ENCODE peak calls at places on chromosomes 4 and X, in eight cellular contexts. T is activated naive CD4-positive, alpha-beta T cell; O is Right ventricle myocardium superior; B is GDM1; I is NCI-H345; K is foreskin fibroblast; R is GM12891; G is C1 segment of cervical spinal cord. W is an unnamed sample.

GRCh38 chrX:103404225-103405008 is 28.1 kb downstream of the BEX3 start:
- DNase-seq in R (peak; percentile 2), G (peak; percentile 15), K (peak; percentile 86), O (peak; percentile 50), T (no peak), B (no peak), I (no peak), W (peak; percentile 70)

GRCh38 chrX:134294548-134294947 is 57.6 kb downstream of the CCDC160 start:
- DNase-seq in T (no peak), R (no peak), B (no peak), K (peak; percentile 0), I (no peak), G (no peak), O (no peak), W (no peak)

GRCh38 chr4:184991860-184992259 is 26.4 kb upstream of the HELT start:
- DNase-seq in G (no peak), T (no peak), K (no peak), O (no peak), R (no peak), B (no peak), I (no peak), W (no peak)

GRCh38 chr4:56261027-56261426 is 126.3 kb downstream of the AASDH start:
- DNase-seq in G (no peak), K (no peak), T (no peak), O (no peak), I (no peak), B (peak; percentile 71), R (no peak), W (no peak)

GRCh38 chr4:94574616-94575015 is 122.9 kb downstream of the PDLIM5 start:
- DNase-seq in T (no peak), G (no peak), K (no peak), R (no peak), O (no peak), I (no peak), B (no peak), W (no peak)

GRCh38 chr4:2365054-2365912 is 53.2 kb downstream of the ZFYVE28 start:
- DNase-seq in T (no peak), I (no peak), G (no peak), K (no peak), O (no peak), B (no peak), R (no peak), W (no peak)

GRCh38 chr4:25621027-25621930 is 34.4 kb upstream of the SLC34A2 start:
- DNase-seq in G (no peak), K (no peak), B (no peak), I (no peak), R (no peak), O (no peak), T (no peak), W (no peak)

GRCh38 chr4:126869967-126870366 is 762.8 kb upstream of the INTU start:
- DNase-seq in I (no peak), O (no peak), K (no peak), B (no peak), G (no peak), T (no peak), R (no peak), W (no peak)

GRCh38 chrX:71679575-71680207 is 12.3 kb downstream of the LOC101059915 start:
- DNase-seq in G (no peak), B (no peak), T (no peak), K (no peak), R (no peak), O (no peak), I (no peak), W (no peak)

GRCh38 chr4:158729716-158730559 is 6.7 kb upstream of the PPID start:
- DNase-seq in T (no peak), G (peak; percentile 49), K (peak; percentile 48), B (peak; percentile 33), I (peak; percentile 35), R (no peak), O (peak; percentile 67), W (peak; percentile 73)

GRCh38 chrX:18119856-18120255 is 100.8 kb downstream of the BEND2 start:
- DNase-seq in B (no peak), O (no peak), K (no peak), G (no peak), R (no peak), T (no peak), I (peak; percentile 15), W (no peak)

GRCh38 chrX:108224727-108225455 is 133.3 kb downstream of the ATG4A start:
- DNase-seq in O (no peak), K (no peak), B (no peak), I (peak; percentile 83), R (no peak), T (no peak), G (no peak), W (no peak)

GRCh38 chr4:142940614-142941013 is 94.5 kb upstream of the INPP4B start:
- DNase-seq in I (peak; percentile 85), G (no peak), R (no peak), O (no peak), B (no peak), T (no peak), K (no peak), W (no peak)

GRCh38 chr4:46211406-46211805 is 87.6 kb upstream of the GABRG1 start:
- DNase-seq in K (no peak), I (no peak), G (no peak), B (no peak), O (no peak), T (no peak), R (no peak), W (no peak)

GRCh38 chr4:112927544-112927943 is 121.9 kb upstream of the ANK2 start:
- DNase-seq in B (no peak), O (no peak), K (no peak), R (no peak), I (no peak), T (no peak), G (no peak), W (no peak)

GRCh38 chr4:174324246-174324645 is 40.5 kb downstream of the CEP44 start:
- DNase-seq in O (no peak), B (no peak), I (no peak), K (no peak), G (no peak), T (no peak), R (no peak), W (no peak)

GRCh38 chrX:10660171-10660570 is 39.8 kb upstream of the MID1 start:
- DNase-seq in T (no peak), B (no peak), I (no peak), O (no peak), G (no peak), R (no peak), K (no peak), W (no peak)

GRCh38 chr4:7964890-7965662 is 25.4 kb upstream of the AFAP1 start:
- DNase-seq in K (no peak), T (no peak), R (no peak), B (no peak), I (no peak), G (no peak), O (peak; percentile 72), W (no peak)

GRCh38 chrX:19889582-19890342 is 2.4 kb upstream of the SH3KBP1 start:
- DNase-seq in G (no peak), B (no peak), R (peak; percentile 18), K (peak; percentile 47), O (no peak), T (peak; percentile 0), I (peak; percentile 47), W (peak; percentile 34)

GRCh38 chrX:150421816-150422215 is 58.7 kb downstream of the MAMLD1 start:
- DNase-seq in T (no peak), O (peak; percentile 52), R (no peak), B (no peak), K (no peak), I (no peak), G (no peak), W (no peak)

GRCh38 chr4:71487324-71487677 is 148.5 kb downstream of the SLC4A4 start:
- DNase-seq in R (no peak), T (no peak), B (no peak), O (no peak), K (no peak), I (no peak), G (no peak), W (no peak)

GRCh38 chrX:109774136-109774535 is 41.1 kb upstream of the ACSL4 start:
- DNase-seq in O (no peak), T (no peak), G (no peak), R (no peak), I (no peak), K (no peak), B (no peak), W (no peak)

GRCh38 chr4:37561803-37562207 is 124.4 kb downstream of the RELL1 start:
- DNase-seq in B (no peak), G (no peak), T (no peak), K (no peak), I (peak; percentile 61), R (no peak), O (no peak), W (no peak)

GRCh38 chr4:34953145-34953799 is 1291.0 kb downstream of the ARAP2 start:
- DNase-seq in O (no peak), K (no peak), T (no peak), B (no peak), I (no peak), R (no peak), G (no peak), W (no peak)

GRCh38 chrX:78614264-78614663 is 44.9 kb downstream of the RTL3 start:
- DNase-seq in I (no peak), T (no peak), G (no peak), K (no peak), B (no peak), O (no peak), R (no peak), W (no peak)

GRCh38 chr4:10667651-10668341 is 16.8 kb downstream of the CLNK start:
- DNase-seq in T (no peak), I (peak; percentile 70), R (no peak), B (no peak), K (no peak), G (no peak), O (no peak), W (no peak)

GRCh38 chr4:7649741-7650531 is 215.2 kb upstream of the PSAPL1 start:
- DNase-seq in K (peak; percentile 88), R (peak; percentile 48), G (no peak), I (no peak), B (peak; percentile 98), T (no peak), O (no peak), W (peak; percentile 44)

GRCh38 chrX:9845574-9845948 is 59.3 kb downstream of the SHROOM2 start:
- DNase-seq in K (no peak), O (no peak), I (no peak), T (no peak), G (no peak), B (no peak), R (no peak), W (no peak)

GRCh38 chrX:104565791-104566687 is at the start of gene IL1RAPL2:
- DNase-seq in B (no peak), I (no peak), O (no peak), K (no peak), T (no peak), R (no peak), G (no peak), W (peak; percentile 38)

GRCh38 chr4:27775156-27775555 is 914.5 kb downstream of the STIM2 start:
- DNase-seq in K (no peak), T (no peak), I (peak; percentile 18), G (no peak), R (no peak), B (no peak), O (no peak), W (no peak)

GRCh38 chr4:161252520-161253141 is 911.2 kb downstream of the FSTL5 start:
- DNase-seq in T (no peak), O (no peak), K (no peak), B (peak; percentile 14), I (no peak), R (no peak), G (no peak), W (no peak)

GRCh38 chr4:162056947-162057346 is 106.9 kb downstream of the FSTL5 start:
- DNase-seq in T (no peak), G (no peak), I (no peak), B (no peak), K (no peak), R (no peak), O (no peak), W (no peak)